ENCODE peak calls at places on chromosomes 2 and 18, in seven cellular contexts. P is HCT116, T is GM12878, I is K562, V is H1, K is endothelial cell of umbilical vein, M is HepG2. H is an unnamed sample.

GRCh38 chr2:133331437-133331836 is 236.8 kb downstream of the NCKAP5 start:
- DNase-seq in P (no peak), V (no peak), T (no peak), I (no peak), M (no peak), K (no peak), H (no peak)

GRCh38 chr2:220811952-220812570 is 760.0 kb downstream of the EPHA4 start:
- DNase-seq in K (no peak), M (no peak), V (no peak), T (no peak), P (no peak), I (no peak), H (no peak)

GRCh38 chr2:175525975-175526374 is 344.5 kb upstream of the ATP5MC3 start:
- DNase-seq in I (no peak), M (no peak), T (no peak), P (no peak), V (no peak), K (no peak), H (no peak)

GRCh38 chr2:233491326-233491725 is 75.3 kb downstream of the USP40 start:
- DNase-seq in M (no peak), I (no peak), V (no peak), P (no peak), K (no peak), T (no peak), H (no peak)

GRCh38 chr2:144847347-144848080 is 327.6 kb upstream of the ZEB2 start:
- DNase-seq in K (no peak), V (no peak), I (no peak), T (no peak), M (no peak), P (no peak), H (no peak)

GRCh38 chr18:70058916-70059315 is 111.2 kb upstream of the CD226 start:
- DNase-seq in I (no peak), P (no peak), T (peak; percentile 59), V (no peak), M (no peak), K (no peak), H (no peak)

GRCh38 chr2:84856785-84857184 is 24.1 kb downstream of the TRABD2A start:
- DNase-seq in V (no peak), P (no peak), M (no peak), I (peak; percentile 42), T (no peak), K (no peak), H (no peak)

GRCh38 chr18:72375628-72376027 is 168.5 kb downstream of the CBLN2 start:
- DNase-seq in K (no peak), V (no peak), M (no peak), T (no peak), P (no peak), I (no peak), H (no peak)

GRCh38 chr2:150803689-150804398 is 316.4 kb upstream of the RND3 start:
- DNase-seq in I (no peak), T (no peak), P (no peak), M (no peak), K (no peak), V (no peak), H (no peak)

GRCh38 chr18:8654482-8655451 is 45.5 kb downstream of the RAB12 start:
- DNase-seq in K (peak; percentile 29), V (no peak), T (no peak), M (no peak), I (peak; percentile 33), P (no peak), H (peak; percentile 36)

GRCh38 chr2:96423281-96423680 is 81.9 kb downstream of the NEURL3 start:
- DNase-seq in V (no peak), M (no peak), P (no peak), I (no peak), K (no peak), T (no peak), H (no peak)

GRCh38 chr2:241702155-241702404 is 241 bp downstream of the ING5 start:
- DNase-seq in T (peak; percentile 15), P (no peak), V (no peak), M (no peak), I (no peak), K (no peak), H (no peak)

GRCh38 chr18:10402876-10403559 is 51.4 kb upstream of the APCDD1 start:
- DNase-seq in T (no peak), M (no peak), V (no peak), K (no peak), P (no peak), I (no peak), H (no peak)

GRCh38 chr2:62221141-62221540 is 25.2 kb downstream of the B3GNT2 start:
- DNase-seq in K (peak; percentile 76), P (no peak), T (no peak), M (peak; percentile 32), V (no peak), I (no peak), H (no peak)

GRCh38 chr2:74501335-74502071 is 2.1 kb upstream of the LBX2 start:
- DNase-seq in K (no peak), P (no peak), M (peak; percentile 64), I (peak; percentile 34), T (no peak), V (no peak), H (peak; percentile 55)

GRCh38 chr18:35730738-35731370 is 149.3 kb downstream of the GALNT1 start:
- DNase-seq in M (peak; percentile 23), I (peak; percentile 67), P (no peak), V (no peak), T (no peak), K (no peak), H (no peak)

GRCh38 chr2:240785424-240786335 is 34.3 kb downstream of the KIF1A start:
- DNase-seq in M (no peak), P (no peak), T (no peak), V (no peak), I (no peak), K (no peak), H (no peak)

GRCh38 chr2:217527586-217528202 is 475.1 kb downstream of the TNS1 start:
- DNase-seq in I (no peak), P (no peak), T (no peak), K (no peak), V (no peak), M (no peak), H (no peak)

GRCh38 chr2:152483276-152483996 is 148.5 kb downstream of the FMNL2 start:
- DNase-seq in I (no peak), V (no peak), T (no peak), P (no peak), M (no peak), K (no peak), H (no peak)

GRCh38 chr2:136010126-136010525 is 24.7 kb upstream of the DARS1 start:
- DNase-seq in T (no peak), M (no peak), I (no peak), K (no peak), P (no peak), V (no peak), H (no peak)
- H3K4me2 ChIP-seq in T (no peak overlapping the region), M (no peak overlapping the region), I (no peak overlapping the region), K (no peak overlapping the region), P (no peak overlapping the region), V (no peak overlapping the region), H (no peak overlapping the region)

DNA sequence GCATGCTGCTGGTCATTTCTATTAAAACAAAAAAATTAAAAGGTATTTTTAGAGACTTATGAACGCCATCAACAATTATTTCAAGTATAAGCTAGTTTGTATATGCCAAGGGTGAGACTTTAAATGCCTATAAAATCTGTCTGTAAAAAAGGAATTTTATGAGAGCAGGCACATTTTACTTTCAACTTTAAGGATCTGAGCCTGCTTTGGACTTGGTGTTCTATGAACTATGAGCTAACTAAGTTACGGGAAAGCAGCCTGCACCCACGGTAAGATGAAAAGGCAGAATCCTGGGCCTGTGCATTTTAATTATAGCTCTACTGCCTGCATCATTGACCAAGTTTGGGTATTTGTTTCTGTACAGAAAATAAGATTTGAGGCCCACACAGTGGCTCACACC is 95.4 kb downstream of the PLEKHM3 start:
- DNase-seq in I (no peak), P (no peak), M (no peak), K (no peak), T (no peak), V (no peak), H (no peak)
- TF ChIP-seq EZH2 in I (no peak), P (no peak), M (no peak), K (no peak), T (no peak), V (no peak), H (no peak)

DNA sequence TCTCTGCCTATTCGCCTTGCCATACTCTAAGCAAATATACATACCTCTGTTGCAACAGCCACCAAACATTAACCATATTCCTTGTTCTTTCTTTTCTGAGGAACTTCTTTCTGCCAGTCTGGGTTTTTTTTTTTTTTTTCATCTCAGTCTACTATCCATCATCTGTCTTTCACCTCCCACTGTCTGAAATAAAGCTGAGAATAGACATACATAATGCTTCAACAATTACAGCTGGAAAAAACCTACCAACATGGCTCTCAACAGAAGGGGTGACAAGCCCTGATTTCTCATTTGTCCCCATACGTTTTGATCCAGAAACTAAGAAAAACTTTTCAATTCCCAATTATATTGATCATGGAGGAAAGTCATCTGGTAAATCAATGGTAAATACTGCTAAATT is 728.8 kb upstream of the POU3F3 start:
- DNase-seq in I (no peak), P (no peak), V (no peak), M (no peak), K (no peak), T (no peak), H (no peak)
- TF ChIP-seq POLR2AphosphoS5 in I (no peak), P (no peak), V (no peak), M (no peak), K (no peak), T (no peak), H (no peak)

DNA sequence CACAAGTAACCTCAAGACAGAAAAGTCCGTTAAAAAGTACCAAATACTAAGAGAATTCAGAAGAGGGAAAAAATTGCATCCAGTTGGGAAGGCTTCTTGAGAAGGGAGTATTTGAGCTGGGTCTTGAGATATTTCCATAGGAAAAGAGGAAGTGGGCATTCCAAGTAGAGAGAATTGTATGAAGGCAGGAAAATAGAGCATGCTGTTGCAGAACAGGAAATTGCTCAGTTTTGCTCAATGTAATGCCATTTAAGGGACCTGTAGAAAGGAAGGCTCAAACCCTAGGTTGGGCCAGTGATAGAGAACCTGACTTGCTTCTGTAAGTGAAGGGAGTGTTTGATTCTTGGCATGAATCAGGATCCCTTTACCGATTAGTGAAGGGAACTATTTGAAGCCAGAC is 1.0 kb upstream of the ZC3H8 start:
- DNase-seq in P (no peak), T (no peak), I (no peak), K (peak; percentile 18), V (no peak), M (no peak), H (no peak)
- H3K4me2 ChIP-seq in P (peak overlapping the region; percentile 86), T (no peak overlapping the region), I (peak overlapping the region; percentile 85), K (peak overlapping the region; percentile 19), V (no peak overlapping the region), M (peak overlapping the region; percentile 87), H (peak overlapping the region; percentile 74)

GRCh38 chr2:66362651-66363050 is 72.3 kb upstream of the MEIS1 start:
- DNase-seq in I (no peak), T (no peak), V (no peak), K (no peak), P (no peak), M (no peak), H (no peak)
- TF ChIP-seq EZH2 in I (no peak), T (no peak), V (no peak), K (no peak), P (no peak), M (no peak), H (no peak)

H was measured in GM23338.